ENCODE peak calls at places on chromosome 19, in eight cellular contexts. W is MM.1S, T is AG04450, U is BJ, S is suprapubic skin, E is GM12865, K is heart left ventricle, O is esophagus squamous epithelium. L is an unnamed sample.

GRCh38 chr19:47419037-47419783 is at the start of gene MEIS3:
- DNase-seq in U (no peak), E (no peak), W (no peak), K (no peak), O (no peak), S (no peak), T (no peak), L (no peak)

GRCh38 chr19:11814707-11815050 is 606 bp downstream of the ZNF440 start:
- DNase-seq in E (peak), K (no peak), W (no peak), O (no peak), U (no peak), T (no peak), S (no peak), L (no peak)

GRCh38 chr19:38538793-38539528 is 78.8 kb downstream of the MAP4K1 start:
- DNase-seq in K (no peak), O (no peak), T (no peak), U (no peak), W (peak), S (no peak), E (peak), L (no peak)

GRCh38 chr19:42121666-42122069 is 10.6 kb downstream of the POU2F2 start:
- DNase-seq in S (no peak), O (no peak), K (peak), T (peak), U (peak), W (no peak), E (peak), L (no peak)

GRCh38 chr19:8146877-8147575 is 2.4 kb downstream of the FBN3 start:
- DNase-seq in K (no peak), W (no peak), U (no peak), S (no peak), T (no peak), O (no peak), E (no peak), L (no peak)

GRCh38 chr19:7534531-7534980 is 961 bp upstream of the PNPLA6 start:
- DNase-seq in T (peak), S (no peak), O (no peak), U (peak), W (peak), K (peak), E (peak), L (no peak)

GRCh38 chr19:11578342-11579142 is 1.1 kb upstream of the ACP5 start:
- DNase-seq in E (peak), T (no peak), U (no peak), K (peak), S (no peak), W (no peak), O (no peak), L (no peak)

GRCh38 chr19:46080561-46080960 is 39.8 kb upstream of the IGFL4 start:
- DNase-seq in U (peak), E (no peak), T (peak), W (no peak), S (no peak), O (no peak), K (no peak), L (no peak)

GRCh38 chr19:24141612-24142011 is 54.6 kb downstream of the ZNF254 start:
- DNase-seq in U (no peak), K (no peak), E (no peak), T (no peak), W (no peak), S (no peak), O (no peak), L (no peak)

GRCh38 chr19:47253467-47253881 is 2.9 kb upstream of the CCDC9 start:
- DNase-seq in E (no peak), K (no peak), S (no peak), W (no peak), U (peak), O (no peak), T (peak), L (no peak)

GRCh38 chr19:49766938-49767315 is at the start of gene AP2A1:
- DNase-seq in U (no peak), O (no peak), K (no peak), S (no peak), W (no peak), E (no peak), T (no peak), L (no peak)

GRCh38 chr19:49764341-49764740 is 1.2 kb upstream of the TSKS start:
- DNase-seq in E (no peak), U (no peak), O (no peak), K (no peak), W (no peak), S (no peak), T (no peak), L (no peak)

GRCh38 chr19:49766007-49766937 is 529 bp upstream of the AP2A1 start:
- DNase-seq in S (peak), U (peak), T (peak), E (peak), K (peak), W (peak), O (peak), L (peak)

GRCh38 chr19:49767967-49768581 is 1.3 kb downstream of the AP2A1 start:
- DNase-seq in O (no peak), T (no peak), K (no peak), S (no peak), W (no peak), E (no peak), U (no peak), L (no peak)

DNA sequence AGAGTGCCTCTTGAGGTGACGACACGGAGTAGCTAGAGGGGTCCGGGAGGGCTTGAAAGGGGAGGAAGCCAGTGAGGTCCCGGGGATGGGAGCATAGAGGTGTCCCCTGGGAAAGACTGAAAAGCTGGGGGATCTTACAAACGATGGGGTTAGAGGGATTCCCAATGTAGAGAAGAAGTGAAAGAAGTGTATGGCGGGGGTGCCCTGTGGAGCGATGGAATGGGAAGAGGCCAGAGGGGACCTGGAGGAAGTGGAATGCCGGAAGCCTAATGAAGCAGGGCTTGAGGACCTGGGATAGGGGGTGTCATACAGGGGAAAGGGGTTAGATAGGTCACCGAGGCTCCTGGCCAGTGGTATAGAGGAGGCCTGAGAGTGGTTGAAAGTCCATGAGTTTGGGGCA is 579 bp downstream of the AP2A1 start:
- DNase-seq in T (no peak), S (no peak), U (no peak), W (no peak), O (no peak), E (no peak), K (no peak), L (no peak)
- TF ChIP-seq CTCF in T (no peak), S (no peak), U (no peak), W (no peak), O (no peak), E (no peak), K (no peak), L (no peak)

DNA sequence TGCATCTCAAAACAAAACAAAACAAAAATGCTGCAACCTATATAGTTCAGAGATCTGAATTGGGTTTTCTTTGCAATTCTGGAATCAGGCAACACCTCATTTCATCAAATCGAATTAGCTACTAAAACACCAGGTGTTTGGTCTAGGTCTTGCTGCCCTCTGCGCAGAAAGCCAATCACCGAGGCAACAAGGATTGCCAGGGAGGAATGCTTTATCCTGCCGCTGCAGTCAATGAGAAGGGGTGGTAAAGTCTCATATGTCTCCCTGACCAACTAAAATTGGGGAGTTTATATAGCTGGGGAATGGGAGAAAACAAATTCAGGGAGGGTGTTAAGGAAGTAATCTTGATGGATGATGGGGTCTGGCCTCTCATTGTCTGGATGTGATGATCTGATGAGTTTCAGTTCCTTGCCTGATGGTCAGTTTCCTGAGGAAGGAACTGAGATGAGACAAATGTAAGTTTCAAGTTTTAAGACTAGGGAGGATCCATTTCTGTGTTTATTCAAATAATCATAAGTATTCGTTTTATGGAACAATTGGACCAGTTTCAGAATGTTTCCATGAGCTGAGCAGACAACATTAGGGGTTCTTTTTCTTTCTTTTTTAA is 5.0 kb upstream of the YJU2 start:
- DNase-seq in W (no peak), U (no peak), K (no peak), S (no peak), T (no peak), O (no peak), E (peak), L (no peak)
- H3K4me3 ChIP-seq in W (no peak), U (no peak), K (no peak), S (no peak), T (no peak), O (no peak), E (no peak), L (no peak)

DNA sequence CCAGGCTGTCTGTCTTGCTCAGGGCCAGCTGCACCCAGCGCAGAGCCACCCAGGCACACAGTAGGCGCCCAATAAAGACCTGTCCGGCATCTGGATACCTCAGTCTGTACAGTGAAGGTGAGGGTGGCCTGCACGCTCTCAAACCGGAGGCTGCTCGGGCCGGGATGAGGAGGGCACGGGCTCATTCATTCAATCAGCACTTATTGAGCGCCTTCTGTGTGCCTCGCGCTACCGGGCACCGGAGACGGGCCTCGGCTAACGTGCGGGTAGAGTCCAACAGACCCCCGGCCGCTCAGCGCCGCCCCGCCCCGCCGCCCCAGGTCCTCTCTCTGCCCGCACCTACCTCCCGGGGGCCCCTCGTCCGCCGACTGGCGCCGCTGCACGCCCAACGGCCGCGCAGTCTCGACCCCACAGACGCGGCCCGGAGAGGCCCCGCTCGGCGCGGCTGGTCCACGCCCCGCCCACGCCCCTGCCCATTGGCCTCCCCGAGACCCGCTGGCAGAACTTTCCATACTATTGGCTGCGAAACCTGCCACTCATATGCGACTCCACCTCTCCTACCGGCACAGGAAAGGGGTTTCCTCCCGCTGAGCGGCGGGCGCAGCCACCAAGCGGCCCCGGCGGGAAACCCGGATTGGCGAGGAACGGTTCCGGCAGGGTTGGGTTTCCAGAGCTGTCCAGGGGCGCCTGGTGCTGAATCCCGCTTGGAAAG is at the start of gene SLC39A3:
- DNase-seq in T (peak), K (peak), E (peak), W (peak), U (peak), O (peak), S (peak), L (peak)
- TF ChIP-seq CTCF in T (peak), K (no peak), E (no peak), W (no peak), U (peak), O (no peak), S (no peak), L (no peak)

GRCh38 chr19:57583104-57583520 is 833 bp upstream of the ZIK1 start:
- DNase-seq in K (no peak), T (no peak), E (no peak), O (no peak), S (no peak), W (no peak), U (no peak), L (no peak)

GRCh38 chr19:57583521-57584416 is at the start of gene ZIK1:
- DNase-seq in U (peak), W (no peak), E (peak), K (peak), O (peak), T (peak), S (peak), L (peak)

GRCh38 chr19:57587529-57587928 is 3.6 kb downstream of the ZIK1 start:
- DNase-seq in K (no peak), T (peak), O (no peak), E (no peak), W (no peak), S (no peak), U (peak), L (no peak)
- H3K4me3 ChIP-seq in K (no peak), T (no peak), O (no peak), E (no peak), W (no peak), S (no peak), U (no peak), L (no peak)

GRCh38 chr19:13526552-13526951 is 20.3 kb upstream of the CACNA1A start:
- DNase-seq in K (no peak), T (no peak), O (no peak), E (peak), W (no peak), S (no peak), U (no peak), L (no peak)
- TF ChIP-seq CTCF in K (peak), T (peak), O (no peak), E (peak), W (peak), S (no peak), U (peak), L (peak)

L was measured in GM12864.